ENCODE peak calls at places on chromosomes 3 and 15, in eight cellular contexts. J, B, U, W, V, K, E and Y are unnamed samples.
A peak's percentile ranks its signal among the peaks of the same experiment; 100 is the strongest.

GRCh38 chr3:47473391-47473790 is 2.4 kb downstream of the SCAP start:
- DNase-seq in U (no peak), W (no peak), J (no peak), K (peak; percentile 27), B (no peak), V (no peak), E (no peak), Y (no peak)

GRCh38 chr3:176579741-176580185 is 617.5 kb downstream of the TBL1XR1 start:
- DNase-seq in V (no peak), J (no peak), U (no peak), B (no peak), E (no peak), K (no peak), W (no peak), Y (peak; percentile 68)

GRCh38 chr3:126472277-126473006 is 3.2 kb downstream of the ZXDC start:
- DNase-seq in J (no peak), U (no peak), K (peak; percentile 75), E (no peak), W (no peak), V (peak; percentile 71), B (peak; percentile 89), Y (peak; percentile 90)

GRCh38 chr3:23653647-23654525 is 151.9 kb upstream of the UBE2E1 start:
- DNase-seq in V (no peak), J (no peak), U (no peak), B (no peak), W (no peak), K (no peak), E (no peak), Y (no peak)

GRCh38 chr3:73687081-73688004 is 62.6 kb upstream of the PDZRN3 start:
- DNase-seq in E (no peak), K (no peak), W (no peak), V (no peak), J (no peak), B (no peak), U (no peak), Y (no peak)

GRCh38 chr3:128185630-128186447 is 32.6 kb downstream of the EEFSEC start:
- DNase-seq in J (no peak), V (no peak), W (no peak), U (no peak), E (no peak), K (no peak), B (no peak), Y (no peak)

GRCh38 chr3:123757281-123757940 is 126.7 kb downstream of the MYLK start:
- DNase-seq in B (peak; percentile 96), U (no peak), E (no peak), K (no peak), V (no peak), J (peak; percentile 66), W (peak; percentile 76), Y (no peak)

GRCh38 chr15:33757505-33758211 is 210.6 kb upstream of the CHRM5 start:
- DNase-seq in W (no peak), J (no peak), V (no peak), U (no peak), E (no peak), B (no peak), K (no peak), Y (no peak)

GRCh38 chr15:101115887-101116680 is 135.8 kb downstream of the CHSY1 start:
- DNase-seq in W (no peak), U (no peak), E (peak; percentile 40), J (no peak), V (no peak), B (peak; percentile 87), K (no peak), Y (no peak)

GRCh38 chr3:49656541-49657112 is 17.5 kb upstream of the APEH start:
- DNase-seq in B (no peak), K (no peak), W (no peak), J (no peak), U (no peak), V (no peak), E (no peak), Y (peak; percentile 4)

GRCh38 chr3:116958291-116958690 is 248.7 kb downstream of the TUSC7 start:
- DNase-seq in J (no peak), V (no peak), U (no peak), K (no peak), W (no peak), E (no peak), B (no peak), Y (no peak)

GRCh38 chr15:31453558-31454318 is 127.1 kb downstream of the KLF13 start:
- DNase-seq in W (no peak), U (no peak), J (no peak), K (no peak), V (no peak), B (no peak), E (no peak), Y (no peak)

GRCh38 chr3:194481103-194481502 is 5.7 kb downstream of the ATP13A3 start:
- DNase-seq in E (no peak), J (no peak), K (no peak), B (peak; percentile 78), W (no peak), V (no peak), U (no peak), Y (peak; percentile 86)

GRCh38 chr15:47184405-47185221 is 532.7 kb upstream of the SEMA6D start:
- DNase-seq in U (no peak), K (no peak), E (peak; percentile 56), V (no peak), B (no peak), W (no peak), J (peak; percentile 10), Y (no peak)

GRCh38 chr15:89654847-89655805 is at the start of gene KIF7:
- DNase-seq in J (no peak), U (no peak), K (no peak), E (peak; percentile 77), V (no peak), B (peak; percentile 42), W (no peak), Y (peak; percentile 15)

GRCh38 chr3:136377499-136377898 is 127.4 kb downstream of the PCCB start:
- DNase-seq in V (no peak), E (no peak), K (no peak), B (no peak), U (no peak), J (no peak), W (no peak), Y (no peak)

GRCh38 chr3:49534581-49535495 is 19.4 kb upstream of the BSN start:
- DNase-seq in V (no peak), K (no peak), E (peak; percentile 62), B (no peak), J (peak; percentile 33), U (no peak), W (no peak), Y (no peak)

GRCh38 chr15:50810128-50810527 is 44.6 kb upstream of the SPPL2A start:
- DNase-seq in J (no peak), W (no peak), B (no peak), E (no peak), U (no peak), V (no peak), K (no peak), Y (no peak)

GRCh38 chr3:125103406-125103805 is 47.6 kb upstream of the HEG1 start:
- DNase-seq in W (no peak), E (no peak), U (no peak), K (no peak), J (no peak), V (no peak), B (no peak), Y (no peak)

GRCh38 chr3:175404667-175405066 is 545.5 kb downstream of the NAALADL2 start:
- DNase-seq in E (no peak), B (no peak), W (no peak), U (no peak), V (no peak), K (no peak), J (no peak), Y (no peak)

GRCh38 chr3:112976953-112977352 is 2.0 kb upstream of the CD200R1 start:
- DNase-seq in B (no peak), U (no peak), E (no peak), J (no peak), W (no peak), V (no peak), K (no peak), Y (no peak)

GRCh38 chr3:149654188-149654601 is 3.6 kb downstream of the WWTR1 start:
- DNase-seq in W (no peak), J (no peak), B (peak; percentile 78), K (no peak), V (no peak), U (no peak), E (no peak), Y (peak; percentile 68)

GRCh38 chr3:2024713-2025112 is 74.0 kb upstream of the CNTN4 start:
- DNase-seq in V (no peak), E (no peak), U (no peak), J (no peak), B (no peak), W (no peak), K (no peak), Y (no peak)

GRCh38 chr15:69997701-69998273 is 99.9 kb downstream of the TLE3 start:
- DNase-seq in J (peak; percentile 7), K (peak; percentile 87), U (no peak), E (no peak), B (peak; percentile 76), W (peak; percentile 86), V (peak; percentile 26), Y (no peak)

GRCh38 chr3:178181784-178182183 is 354.5 kb upstream of the KCNMB2 start:
- DNase-seq in E (no peak), B (no peak), W (no peak), K (no peak), U (no peak), V (no peak), J (no peak), Y (no peak)

GRCh38 chr3:73781536-73781935 is 156.8 kb upstream of the PDZRN3 start:
- DNase-seq in E (no peak), V (no peak), K (no peak), B (peak; percentile 58), J (peak; percentile 5), U (no peak), W (no peak), Y (no peak)

GRCh38 chr3:98811048-98811447 is 47.9 kb downstream of the ST3GAL6 start:
- DNase-seq in K (no peak), E (no peak), V (no peak), B (no peak), J (no peak), W (no peak), U (no peak), Y (no peak)

GRCh38 chr3:109191431-109191830 is 54.9 kb downstream of the C3orf85 start:
- DNase-seq in W (no peak), J (no peak), K (no peak), E (no peak), U (no peak), V (no peak), B (no peak), Y (no peak)

GRCh38 chr3:105534491-105534890 is 167.8 kb downstream of the ALCAM start:
- DNase-seq in E (no peak), J (no peak), W (no peak), U (no peak), V (no peak), B (no peak), K (no peak), Y (no peak)

GRCh38 chr3:55218577-55218976 is 268.5 kb downstream of the WNT5A start:
- DNase-seq in K (no peak), U (no peak), W (no peak), B (no peak), E (no peak), V (no peak), J (no peak), Y (no peak)

GRCh38 chr15:48596415-48596814 is 49.1 kb downstream of the FBN1 start:
- DNase-seq in B (no peak), J (no peak), E (no peak), U (no peak), K (no peak), V (no peak), W (no peak), Y (no peak)

GRCh38 chr3:85935171-85935570 is 976.4 kb downstream of the CADM2 start:
- DNase-seq in B (no peak), E (no peak), U (no peak), K (no peak), V (no peak), W (no peak), J (no peak), Y (no peak)

GRCh38 chr3:117045143-117045542 is 335.6 kb downstream of the TUSC7 start:
- DNase-seq in B (no peak), J (no peak), K (peak; percentile 16), U (no peak), W (no peak), V (no peak), E (peak; percentile 10), Y (no peak)

GRCh38 chr15:49904296-49904695 is 214.7 kb downstream of the ATP8B4 start:
- DNase-seq in W (no peak), B (no peak), V (no peak), U (no peak), J (no peak), E (no peak), K (no peak), Y (no peak)